ENCODE peak calls at places on chromosomes 13 and 19, in four cellular contexts. U, Q, R and F are unnamed samples.

GRCh38 chr19:17829855-17830566 is 8.7 kb upstream of the INSL3 start:
- DNase-seq in U (peak; percentile 8), Q (no peak), R (no peak), F (no peak)

GRCh38 chr13:99307247-99307646 is at the start of gene GPR183:
- DNase-seq in U (peak; percentile 43), R (peak; percentile 58), Q (no peak), F (no peak)

GRCh38 chr19:34851277-34851804 is 75.4 kb upstream of the ZNF30 start:
- DNase-seq in Q (no peak), R (no peak), U (no peak), F (no peak)

GRCh38 chr19:53849237-53849676 is 18.4 kb upstream of the MYADM start:
- DNase-seq in Q (no peak), U (peak; percentile 23), R (peak; percentile 90), F (no peak)

GRCh38 chr19:46428278-46429141 is at the start of gene PNMA8C:
- DNase-seq in U (peak; percentile 63), R (peak; percentile 38), Q (peak; percentile 43), F (peak; percentile 73)

GRCh38 chr19:41166888-41167804 is 25.9 kb upstream of the CYP2S1 start:
- DNase-seq in Q (no peak), R (no peak), U (no peak), F (no peak)

GRCh38 chr19:50803633-50804419 is 13.6 kb downstream of the ACP4 start:
- DNase-seq in R (peak; percentile 25), Q (no peak), U (no peak), F (no peak)

GRCh38 chr13:99308481-99309087 is 1.4 kb upstream of the GPR183 start:
- DNase-seq in R (no peak), U (peak; percentile 63), Q (no peak), F (no peak)

DNA sequence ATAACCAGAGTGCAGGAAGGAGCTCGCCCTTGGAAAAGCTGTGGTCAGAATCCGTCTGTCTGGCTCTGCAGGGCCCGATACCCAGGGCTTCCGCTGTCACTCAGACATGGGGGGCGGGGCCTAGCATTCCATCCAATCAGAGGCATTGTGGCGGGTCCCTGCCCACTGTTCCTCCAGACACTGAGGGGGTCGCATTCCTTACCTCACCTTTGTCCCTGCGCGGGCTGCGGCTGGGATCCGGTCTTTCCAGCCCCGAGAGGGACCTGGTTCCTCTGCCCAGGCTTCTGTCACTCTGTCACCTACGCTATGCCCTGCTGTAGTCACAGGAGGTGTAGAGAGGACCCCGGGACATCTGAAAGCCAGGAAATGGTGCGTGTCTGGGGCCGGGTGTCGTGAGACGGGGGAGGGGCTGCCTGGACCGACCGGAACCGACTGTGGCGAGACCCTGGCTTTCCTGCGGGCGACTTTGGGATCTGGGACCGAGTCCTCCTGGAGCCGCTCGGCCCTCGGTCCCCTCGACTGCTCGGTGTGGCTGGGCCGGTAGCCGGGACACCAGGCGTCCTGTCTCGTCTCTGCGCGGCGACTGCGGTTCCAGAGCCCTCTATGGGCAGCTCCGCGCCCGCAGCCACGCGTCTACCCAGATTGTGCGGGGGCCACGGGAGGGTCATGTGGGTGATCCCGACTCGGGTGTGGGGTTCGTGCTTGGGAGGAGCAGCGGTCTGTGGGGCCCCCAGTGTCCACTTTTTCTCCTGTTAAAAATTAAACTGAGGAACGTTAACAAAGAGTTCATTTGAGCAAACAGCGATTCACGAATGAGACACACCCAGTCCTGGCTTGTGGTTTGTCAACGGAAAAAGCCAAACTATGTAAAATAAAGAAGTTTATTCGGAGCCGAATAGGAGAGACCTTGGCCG is at the start of gene ZNF69:
- DNase-seq in Q (peak; percentile 75), R (peak; percentile 33), U (peak; percentile 62), F (peak; percentile 78)
- TF ChIP-seq POLR2A in Q (peak; percentile 31), R (no peak), U (no peak), F (no peak)

DNA sequence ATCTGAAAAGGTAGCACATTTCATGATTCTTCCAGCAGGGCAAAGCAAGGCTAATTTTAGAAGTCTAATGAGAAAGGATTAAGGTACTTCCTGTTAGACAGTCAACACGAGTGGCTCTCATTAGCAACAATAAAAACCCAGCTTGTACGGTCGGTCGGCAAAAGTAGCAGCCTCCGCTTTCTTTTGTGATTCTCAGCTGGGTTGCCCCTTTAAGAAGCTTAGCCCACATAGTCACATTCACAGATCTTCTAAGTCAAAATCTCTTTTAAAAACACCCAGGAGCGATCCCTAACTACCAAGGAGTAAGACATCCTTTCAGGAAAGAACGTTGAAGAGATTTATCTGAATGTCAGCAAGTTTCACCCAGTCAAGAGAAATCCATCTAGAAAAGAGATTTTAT is 684.8 kb downstream of the DIAPH3 start:
- DNase-seq in Q (no peak), R (no peak), U (no peak), F (no peak)
- H3K4me3 ChIP-seq in Q (no peak overlapping the region), R (no peak overlapping the region), U (no peak overlapping the region), F (no peak overlapping the region)

DNA sequence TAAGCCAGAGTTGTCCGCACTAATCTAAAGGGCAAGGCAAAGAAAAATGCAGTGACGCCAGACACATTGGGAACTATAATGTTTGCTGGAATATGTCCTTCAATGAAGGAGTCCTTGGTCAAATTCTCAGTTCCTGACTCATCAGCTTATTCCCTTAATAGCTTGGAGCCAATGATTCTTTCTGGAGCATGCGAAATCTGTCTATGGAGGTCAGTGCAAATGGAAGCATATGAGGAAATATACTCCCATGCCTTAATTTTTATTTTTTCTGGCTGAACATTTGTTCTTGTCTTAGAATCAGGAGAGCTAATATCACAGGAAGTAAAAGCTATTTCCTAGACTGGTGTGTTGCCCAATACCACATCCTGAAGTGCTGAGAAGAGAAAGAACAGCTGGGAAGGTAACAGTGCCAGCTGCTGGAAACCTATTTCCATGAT is 289.8 kb upstream of the SPRY2 start:
- DNase-seq in Q (peak; percentile 43), R (peak; percentile 85), U (no peak), F (no peak)
- TF ChIP-seq CTCF in Q (no peak), R (no peak), U (no peak), F (no peak)

DNA sequence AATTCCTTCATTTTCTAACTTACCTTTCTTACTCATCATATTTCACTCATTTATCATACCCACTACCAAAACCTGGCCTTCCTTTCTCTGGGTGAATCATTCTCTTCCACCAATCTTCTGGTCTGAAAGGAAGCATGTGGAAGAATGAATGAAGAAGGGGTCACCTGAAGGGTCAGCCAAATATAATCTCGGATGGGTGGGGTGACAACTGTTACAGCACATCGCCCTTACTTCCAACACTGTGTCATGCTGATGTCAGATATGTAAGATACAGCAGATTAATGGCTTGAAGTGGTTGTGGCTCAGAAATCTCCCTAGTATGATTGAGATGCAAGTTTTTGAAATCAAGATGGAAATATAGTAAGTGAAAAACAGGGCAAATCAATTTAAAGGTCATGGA is 401.7 kb upstream of the HTR2A start:
- DNase-seq in R (no peak), U (peak; percentile 4), Q (no peak), F (no peak)
- TF ChIP-seq POLR2A in R (no peak), U (no peak), Q (no peak), F (no peak)

DNA sequence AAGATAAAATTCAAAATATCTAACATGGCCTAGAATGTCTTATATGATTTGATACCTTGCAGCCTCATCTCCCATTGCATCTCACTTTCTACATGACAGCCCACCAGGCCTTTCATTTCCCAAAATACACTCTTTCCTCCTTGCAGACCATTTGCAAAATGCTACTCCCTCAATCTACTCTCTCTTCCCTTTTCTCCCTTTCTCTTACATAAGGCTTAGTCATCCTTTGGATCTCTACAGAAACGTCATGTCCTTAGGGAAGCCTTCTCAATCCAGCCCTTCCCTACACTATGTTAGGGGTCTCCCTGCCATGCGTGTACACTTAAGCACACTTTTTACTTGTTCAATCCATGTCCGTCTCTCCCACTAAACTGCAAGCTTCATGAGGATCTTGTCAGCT is 11.8 kb upstream of the WBP4 start:
- DNase-seq in Q (no peak), R (no peak), U (no peak), F (no peak)
- H3K4me3 ChIP-seq in Q (no peak overlapping the region), R (no peak overlapping the region), U (no peak overlapping the region), F (no peak overlapping the region)